ENCODE peak calls at places on chromosomes 2 and 18, in eight cellular contexts. V is RWPE2, I is tibial nerve, K is cardiac muscle cell, U is astrocyte of the spinal cord, G is endothelial cell, L is astrocyte of the cerebellum, Y is brain microvascular endothelial cell. M is an unnamed sample.

GRCh38 chr2:147663964-147664363 is 180.9 kb upstream of the ACVR2A start:
- DNase-seq in V (no peak), I (no peak), K (no peak), U (no peak), G (no peak), L (no peak), Y (no peak), M (no peak)

GRCh38 chr18:63848159-63848558 is 39.3 kb upstream of the SERPINB2 start:
- DNase-seq in V (no peak), I (no peak), K (peak), U (peak), G (peak), L (peak), Y (peak), M (peak)

GRCh38 chr2:85580206-85580605 is 2.8 kb downstream of the VAMP8 start:
- DNase-seq in V (no peak), I (no peak), K (no peak), U (no peak), G (no peak), L (no peak), Y (no peak), M (no peak)

GRCh38 chr2:144999040-144999875 is 479.3 kb upstream of the ZEB2 start:
- DNase-seq in V (no peak), I (peak), K (peak), U (peak), G (no peak), L (no peak), Y (peak), M (no peak)

GRCh38 chr18:43719264-43719795 is 442.0 kb upstream of the SYT4 start:
- DNase-seq in V (no peak), I (no peak), K (no peak), U (no peak), G (no peak), L (no peak), Y (no peak), M (no peak)

GRCh38 chr2:9971105-9971818 is 19.8 kb downstream of the GRHL1 start:
- DNase-seq in V (no peak), I (no peak), K (peak), U (no peak), G (no peak), L (no peak), Y (no peak), M (no peak)

GRCh38 chr2:103788875-103789715 is 1027.3 kb downstream of the TMEM182 start:
- DNase-seq in V (no peak), I (no peak), K (no peak), U (peak), G (peak), L (peak), Y (no peak), M (peak)

GRCh38 chr18:34039194-34039593 is 185.5 kb downstream of the NOL4 start:
- DNase-seq in V (no peak), I (no peak), K (no peak), U (no peak), G (no peak), L (peak), Y (no peak), M (no peak)

GRCh38 chr18:63697261-63697660 is 5.5 kb upstream of the SERPINB11 start:
- DNase-seq in V (no peak), I (no peak), K (no peak), U (peak), G (no peak), L (no peak), Y (no peak), M (no peak)

GRCh38 chr2:42421157-42421485 is 60.1 kb upstream of the COX7A2L start:
- DNase-seq in V (no peak), I (no peak), K (no peak), U (no peak), G (no peak), L (no peak), Y (no peak), M (no peak)

DNA sequence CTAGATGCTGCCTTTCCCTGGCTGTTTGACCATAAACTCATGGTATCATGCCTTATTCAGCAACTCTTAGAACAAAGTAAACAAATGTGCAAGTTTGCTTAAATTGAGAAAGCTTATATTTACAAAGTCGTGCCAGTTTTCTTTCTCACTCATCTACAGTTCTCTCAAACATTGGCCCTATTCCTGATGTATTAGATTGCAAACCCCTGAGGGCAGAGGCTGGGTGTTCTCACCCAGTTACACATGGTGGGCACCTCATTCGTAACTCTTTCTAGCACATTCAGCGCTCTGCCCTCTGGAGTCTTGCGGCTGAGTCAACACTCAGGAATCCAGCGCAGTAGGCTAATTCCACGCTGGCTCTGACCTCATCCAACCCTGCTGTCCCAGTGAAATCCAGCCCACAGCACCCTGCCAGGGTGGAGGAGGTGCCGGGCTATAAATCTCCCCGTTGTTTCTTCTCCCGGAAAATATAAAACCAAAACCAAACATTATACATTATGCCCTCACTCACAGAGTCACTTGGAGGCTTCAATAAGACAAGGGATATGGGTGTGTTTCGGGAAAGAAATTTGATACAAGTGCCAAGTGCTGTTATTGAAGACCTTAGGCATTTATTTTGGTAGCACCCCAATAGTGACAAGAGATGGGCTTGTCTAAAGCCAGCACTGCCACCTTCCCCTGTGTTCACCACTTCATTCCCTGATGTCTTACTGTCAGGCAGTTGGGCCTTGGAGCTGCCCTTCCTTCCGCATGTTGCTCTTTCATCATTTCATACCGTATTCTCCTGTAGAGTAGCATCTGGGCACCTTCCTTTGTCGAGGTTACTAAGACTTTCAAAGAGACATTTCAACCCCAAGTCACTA is 287.4 kb downstream of the PRKCE start:
- DNase-seq in V (peak), I (peak), K (peak), U (peak), G (no peak), L (peak), Y (peak), M (peak)
- TF ChIP-seq CTCF in V (no peak), I (no peak), K (no peak), U (no peak), G (no peak), L (no peak), Y (no peak), M (no peak)

GRCh38 chr2:219727771-219728429 is 100.5 kb downstream of the SLC4A3 start:
- DNase-seq in V (no peak), I (no peak), K (peak), U (no peak), G (no peak), L (no peak), Y (no peak), M (no peak)

GRCh38 chr2:219723311-219723710 is 95.9 kb downstream of the SLC4A3 start:
- DNase-seq in V (no peak), I (no peak), K (no peak), U (no peak), G (no peak), L (no peak), Y (no peak), M (no peak)

GRCh38 chr2:219724628-219725027 is 97.2 kb downstream of the SLC4A3 start:
- DNase-seq in V (no peak), I (no peak), K (peak), U (no peak), G (no peak), L (no peak), Y (no peak), M (no peak)

GRCh38 chr2:219728993-219729487 is 101.6 kb downstream of the SLC4A3 start:
- DNase-seq in V (no peak), I (no peak), K (peak), U (no peak), G (no peak), L (no peak), Y (no peak), M (no peak)

DNA sequence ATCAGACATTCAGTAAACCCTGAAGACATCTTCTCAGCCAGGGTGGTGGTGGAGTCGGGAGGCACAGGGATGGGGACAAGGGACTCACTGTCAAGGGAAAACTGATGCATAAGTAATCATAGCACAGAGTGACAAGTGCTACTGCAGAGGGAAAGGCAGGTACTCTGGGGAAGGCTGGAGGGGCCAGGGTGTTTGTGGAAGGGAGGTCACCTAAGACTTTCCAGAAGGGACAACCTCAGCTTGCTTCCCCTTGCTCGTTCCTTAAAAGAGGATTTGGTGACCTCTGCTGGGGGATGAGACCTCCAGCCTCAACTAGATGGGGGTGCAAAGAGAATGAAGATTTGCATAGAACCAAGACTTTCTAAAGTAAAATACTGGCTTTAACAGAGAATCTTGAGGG is 99.5 kb downstream of the SLC4A3 start:
- DNase-seq in V (no peak), I (no peak), K (peak), U (no peak), G (no peak), L (no peak), Y (no peak), M (no peak)
- TF ChIP-seq CTCF in V (peak), I (no peak), K (peak), U (peak), G (no peak), L (peak), Y (peak), M (no peak)

GRCh38 chr2:67237288-67237687 is 159.8 kb upstream of the ETAA1 start:
- DNase-seq in V (no peak), I (no peak), K (no peak), U (no peak), G (no peak), L (no peak), Y (no peak), M (no peak)
- TF ChIP-seq CTCF in V (peak), I (no peak), K (no peak), U (peak), G (no peak), L (peak), Y (peak), M (no peak)

GRCh38 chr2:135797497-135798274 is 39.3 kb downstream of the LCT start:
- DNase-seq in V (no peak), I (peak), K (peak), U (peak), G (peak), L (no peak), Y (peak), M (peak)
- TF ChIP-seq CTCF in V (peak), I (peak), K (peak), U (peak), G (peak), L (peak), Y (peak), M (peak)

GRCh38 chr2:14634223-14634884 is 1.8 kb downstream of the LRATD1 start:
- DNase-seq in V (peak), I (peak), K (peak), U (peak), G (peak), L (peak), Y (peak), M (peak)
- TF ChIP-seq CTCF in V (peak), I (peak), K (peak), U (peak), G (peak), L (peak), Y (peak), M (peak)

GRCh38 chr2:241272722-241273551 is 42.5 kb downstream of the HDLBP start:
- DNase-seq in V (no peak), I (peak), K (peak), U (peak), G (peak), L (no peak), Y (peak), M (peak)
- TF ChIP-seq CTCF in V (no peak), I (no peak), K (no peak), U (no peak), G (no peak), L (no peak), Y (no peak), M (no peak)

GRCh38 chr2:15939854-15940660 is at the start of gene MYCN:
- DNase-seq in V (no peak), I (peak), K (peak), U (peak), G (peak), L (no peak), Y (peak), M (peak)

GRCh38 chr2:15937882-15938802 is 2.2 kb upstream of the MYCN start:
- DNase-seq in V (no peak), I (no peak), K (no peak), U (no peak), G (no peak), L (no peak), Y (no peak), M (no peak)

GRCh38 chr2:15940661-15941482 is 522 bp downstream of the MYCN start:
- DNase-seq in V (no peak), I (no peak), K (no peak), U (peak), G (peak), L (no peak), Y (no peak), M (peak)

GRCh38 chr2:15938803-15939555 is 1.4 kb upstream of the MYCN start:
- DNase-seq in V (no peak), I (no peak), K (no peak), U (no peak), G (no peak), L (no peak), Y (no peak), M (peak)

DNA sequence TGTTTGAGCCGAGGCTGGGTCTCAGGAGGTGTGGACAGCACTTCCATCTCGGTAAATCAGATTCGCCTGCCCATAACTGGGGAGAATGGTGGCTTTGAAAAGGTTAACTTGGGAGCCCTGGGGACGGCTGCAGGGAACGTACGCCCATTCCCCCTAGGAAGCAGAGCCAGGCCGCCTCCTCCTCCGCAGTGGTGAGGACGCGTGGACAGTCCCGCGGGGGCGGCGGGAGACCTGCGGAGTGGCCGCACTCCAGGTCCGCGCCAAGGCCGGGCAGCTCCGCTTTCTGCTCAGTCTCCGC is 845 bp upstream of the MYCN start:
- DNase-seq in V (no peak), I (no peak), K (no peak), U (no peak), G (peak), L (no peak), Y (no peak), M (peak)
- TF ChIP-seq CTCF in V (no peak), I (peak), K (no peak), U (peak), G (no peak), L (no peak), Y (peak), M (no peak)

DNA sequence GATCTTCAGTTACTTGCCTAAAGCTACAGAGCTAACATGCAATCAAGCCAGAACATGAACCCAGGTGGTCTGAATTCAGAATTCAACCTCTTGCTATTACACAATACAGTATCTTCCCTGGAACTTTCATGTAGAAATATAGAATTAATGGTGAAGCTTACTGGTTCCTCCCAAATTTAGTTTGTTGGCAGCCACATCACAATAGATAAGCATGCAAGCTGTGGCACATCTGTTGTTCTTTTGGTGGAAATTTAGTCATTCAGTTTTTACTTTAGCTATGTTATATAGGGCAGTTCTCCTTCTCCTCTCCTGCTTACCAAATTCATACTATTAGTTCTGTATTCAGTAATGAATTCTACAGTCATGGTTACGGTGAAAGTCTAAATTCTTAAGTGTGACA is 101.0 kb upstream of the RNF152 start:
- DNase-seq in V (no peak), I (no peak), K (peak), U (no peak), G (no peak), L (no peak), Y (no peak), M (no peak)
- TF ChIP-seq CTCF in V (no peak), I (no peak), K (no peak), U (no peak), G (no peak), L (no peak), Y (no peak), M (no peak)

GRCh38 chr2:8300216-8300615 is 381.6 kb upstream of the ID2 start:
- DNase-seq in V (no peak), I (no peak), K (no peak), U (no peak), G (no peak), L (no peak), Y (no peak), M (no peak)
- TF ChIP-seq CTCF in V (no peak), I (no peak), K (no peak), U (no peak), G (no peak), L (no peak), Y (no peak), M (no peak)

DNA sequence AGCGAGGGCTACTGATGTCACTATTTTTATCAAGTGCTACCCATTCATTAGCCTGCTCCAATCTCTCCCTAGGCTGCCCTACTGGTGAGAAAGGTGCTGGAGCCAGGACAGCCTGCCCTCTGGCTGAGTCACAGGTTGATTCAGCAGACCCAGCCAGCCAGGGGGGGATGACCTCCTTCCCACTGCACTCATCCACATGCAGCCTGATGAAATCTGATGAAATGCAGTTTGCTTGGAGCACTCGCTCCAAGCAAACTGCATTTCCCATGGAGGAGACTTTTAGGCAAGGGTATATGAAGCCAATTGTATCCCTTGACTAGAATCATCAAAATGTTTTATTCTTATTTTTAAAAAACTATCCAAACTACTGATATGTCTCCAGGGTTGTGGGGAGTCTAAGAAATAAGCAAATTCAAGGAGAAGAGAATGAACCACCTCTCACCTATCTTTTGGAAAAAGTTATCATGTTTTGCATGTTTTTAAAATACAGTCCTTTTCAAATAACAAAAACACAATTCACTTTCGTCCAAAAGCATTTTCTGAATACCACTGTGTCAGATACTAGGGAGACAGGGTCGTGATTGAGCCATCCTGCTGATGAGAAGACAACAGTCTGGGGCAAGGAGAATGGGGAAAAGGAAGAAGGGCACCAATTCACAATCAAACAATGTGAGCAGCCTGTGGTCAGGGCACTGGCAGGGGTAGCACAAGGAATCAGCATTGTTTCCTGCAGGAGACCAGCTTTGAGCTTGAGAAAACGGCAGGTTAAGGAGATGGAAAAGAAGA is 128.3 kb downstream of the AFF3 start:
- DNase-seq in V (peak), I (no peak), K (peak), U (peak), G (no peak), L (peak), Y (peak), M (no peak)
- TF ChIP-seq CTCF in V (no peak), I (no peak), K (no peak), U (peak), G (no peak), L (peak), Y (peak), M (no peak)

M was measured in nephron progenitor cell.